ENCODE peak calls at places on chromosomes 4 and X, in six cellular contexts. S is lung, J is upper lobe of left lung, C is left ventricle myocardium inferior, X is heart left ventricle, A is suprapubic skin. U is an unnamed sample. For H3K4me1, the result is how much of the 10 kb centered on the place peaks cover.

GRCh38 chr4:24477919-24478318 is 106.4 kb downstream of the DHX15 start:
- DNase-seq in A (no peak), C (peak), X (peak), S (no peak), J (no peak), U (no peak)

GRCh38 chrX:133640161-133641015 is 225.1 kb upstream of the GPC4 start:
- DNase-seq in C (no peak), J (no peak), X (no peak), S (no peak), A (no peak), U (no peak)

GRCh38 chrX:133813991-133814390 is 171.4 kb downstream of the GPC3 start:
- DNase-seq in J (no peak), S (no peak), X (no peak), C (no peak), A (no peak), U (no peak)

GRCh38 chr4:88008624-88009235 is 1.3 kb downstream of the PKD2 start:
- DNase-seq in X (no peak), J (no peak), C (no peak), S (no peak), A (no peak), U (no peak)

GRCh38 chr4:87589531-87589930 is 18.8 kb upstream of the DSPP start:
- DNase-seq in X (no peak), C (no peak), J (no peak), S (no peak), A (no peak), U (no peak)

GRCh38 chrX:36199926-36200325 is 280.4 kb downstream of the CFAP47 start:
- DNase-seq in A (no peak), J (no peak), C (no peak), S (no peak), X (no peak), U (no peak)

GRCh38 chr4:151627491-151627890 is 133.3 kb downstream of the GATB start:
- DNase-seq in X (no peak), A (no peak), J (no peak), C (no peak), S (no peak), U (no peak)

GRCh38 chr4:47203593-47203992 is 172.2 kb downstream of the GABRB1 start:
- DNase-seq in X (no peak), S (no peak), C (no peak), A (no peak), J (no peak), U (no peak)

GRCh38 chr4:56388311-56388710 is 1.0 kb upstream of the AASDH start:
- DNase-seq in A (no peak), S (no peak), J (no peak), X (no peak), C (no peak), U (no peak)

GRCh38 chr4:56387023-56388001 is at the start of gene AASDH:
- DNase-seq in A (peak), X (peak), S (peak), J (peak), C (peak), U (peak)

GRCh38 chr4:56391270-56391669 is 4.0 kb upstream of the AASDH start:
- DNase-seq in X (no peak), C (no peak), S (no peak), J (no peak), A (no peak), U (no peak)

GRCh38 chr4:56389558-56389957 is 2.3 kb upstream of the AASDH start:
- DNase-seq in J (no peak), S (no peak), A (no peak), X (no peak), C (no peak), U (no peak)

GRCh38 chr4:56386091-56386490 is 1.2 kb downstream of the AASDH start:
- DNase-seq in X (no peak), C (no peak), J (no peak), A (no peak), S (no peak), U (no peak)
- H3K4me3 ChIP-seq in X (peak), C (peak), J (peak), A (peak), S (no peak), U (no peak)

GRCh38 chr4:127875791-127876190 is 4.9 kb upstream of the PLK4 start:
- DNase-seq in J (no peak), S (no peak), A (no peak), X (no peak), C (no peak), U (no peak)

GRCh38 chr4:127881565-127881869 is 824 bp downstream of the PLK4 start:
- DNase-seq in C (no peak), S (no peak), J (no peak), A (no peak), X (no peak), U (no peak)

DNA sequence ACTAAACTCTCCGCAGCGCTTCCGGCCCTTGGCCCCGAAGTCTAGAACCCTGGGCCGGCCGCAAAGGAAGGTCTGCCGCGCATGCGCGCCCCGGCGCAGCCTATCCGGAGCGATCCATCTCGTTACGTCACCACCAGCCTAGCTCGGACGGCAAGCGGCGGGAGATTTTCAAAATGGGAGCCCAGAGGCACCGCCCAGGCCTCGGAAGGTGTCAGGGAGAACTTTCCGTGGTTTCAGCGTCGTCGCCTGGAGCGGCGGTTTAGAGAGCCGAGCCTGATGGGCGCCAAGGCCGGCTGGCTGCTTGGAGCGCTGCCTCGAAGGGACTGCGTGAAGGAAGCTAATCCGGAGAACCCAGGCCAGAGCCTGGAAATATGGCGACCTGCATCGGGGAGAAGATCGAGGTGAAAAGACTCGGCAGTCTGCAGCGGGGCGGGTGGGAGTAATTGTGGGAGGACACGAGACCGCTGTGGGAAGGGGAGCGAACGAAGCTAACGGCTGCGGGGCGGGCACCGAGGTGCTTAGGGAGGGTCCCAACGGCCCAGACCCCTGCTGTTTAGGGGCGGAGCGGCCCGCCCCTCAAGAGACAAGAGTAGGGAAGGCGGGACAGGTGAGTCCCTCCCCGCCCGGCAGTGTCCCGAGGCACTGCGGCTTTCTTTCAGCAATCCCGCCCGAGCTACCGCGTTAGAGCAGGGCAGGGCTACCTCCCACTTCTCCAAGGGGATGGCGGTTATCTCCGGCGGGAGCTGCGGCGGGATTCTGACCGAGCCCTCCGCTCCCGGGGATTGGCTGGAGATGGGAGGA is at the start of gene PLK4:
- DNase-seq in A (peak), C (peak), S (peak), X (peak), J (peak), U (peak)
- H3K27ac ChIP-seq in A (peak), C (peak), S (peak), X (peak), J (peak), U (peak)

DNA sequence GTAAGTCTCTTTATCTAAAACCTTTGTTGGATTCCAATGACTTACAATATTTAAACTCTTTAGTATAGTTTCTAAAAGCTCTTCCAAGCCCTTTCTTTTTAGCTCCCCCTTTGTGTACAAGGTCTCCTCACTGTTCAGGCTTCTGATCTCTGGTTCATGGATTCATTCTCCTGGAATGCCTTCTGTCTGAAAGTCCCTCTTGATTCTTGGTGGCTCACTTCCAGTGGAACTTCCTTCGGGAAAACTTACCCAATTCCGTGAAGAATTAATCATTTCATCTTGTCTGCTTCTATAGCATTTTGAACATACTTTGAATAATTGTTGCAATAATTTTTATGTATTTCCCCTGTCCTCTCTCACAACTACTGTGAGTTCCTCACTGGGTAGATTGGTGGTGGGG is 3.6 kb downstream of the ARHGAP24 start:
- DNase-seq in X (no peak), C (no peak), A (no peak), J (no peak), S (no peak), U (no peak)
- H3K4me1 ChIP-seq in X (under half), C (under half), A (under half), J (under half), S (under half), U (under half)

GRCh38 chr4:157012781-157013180 is 41.2 kb upstream of the PDGFC start:
- DNase-seq in C (no peak), S (no peak), A (no peak), X (no peak), J (no peak), U (no peak)

GRCh38 chr4:157012296-157012695 is 40.7 kb upstream of the PDGFC start:
- DNase-seq in A (no peak), C (no peak), X (no peak), J (no peak), S (no peak), U (no peak)

GRCh38 chr4:157018920-157019490 is 47.4 kb upstream of the PDGFC start:
- DNase-seq in C (no peak), S (no peak), X (no peak), J (no peak), A (no peak), U (no peak)

GRCh38 chr4:157013656-157014055 is 42.1 kb upstream of the PDGFC start:
- DNase-seq in X (no peak), J (no peak), S (no peak), C (no peak), A (no peak), U (no peak)

DNA sequence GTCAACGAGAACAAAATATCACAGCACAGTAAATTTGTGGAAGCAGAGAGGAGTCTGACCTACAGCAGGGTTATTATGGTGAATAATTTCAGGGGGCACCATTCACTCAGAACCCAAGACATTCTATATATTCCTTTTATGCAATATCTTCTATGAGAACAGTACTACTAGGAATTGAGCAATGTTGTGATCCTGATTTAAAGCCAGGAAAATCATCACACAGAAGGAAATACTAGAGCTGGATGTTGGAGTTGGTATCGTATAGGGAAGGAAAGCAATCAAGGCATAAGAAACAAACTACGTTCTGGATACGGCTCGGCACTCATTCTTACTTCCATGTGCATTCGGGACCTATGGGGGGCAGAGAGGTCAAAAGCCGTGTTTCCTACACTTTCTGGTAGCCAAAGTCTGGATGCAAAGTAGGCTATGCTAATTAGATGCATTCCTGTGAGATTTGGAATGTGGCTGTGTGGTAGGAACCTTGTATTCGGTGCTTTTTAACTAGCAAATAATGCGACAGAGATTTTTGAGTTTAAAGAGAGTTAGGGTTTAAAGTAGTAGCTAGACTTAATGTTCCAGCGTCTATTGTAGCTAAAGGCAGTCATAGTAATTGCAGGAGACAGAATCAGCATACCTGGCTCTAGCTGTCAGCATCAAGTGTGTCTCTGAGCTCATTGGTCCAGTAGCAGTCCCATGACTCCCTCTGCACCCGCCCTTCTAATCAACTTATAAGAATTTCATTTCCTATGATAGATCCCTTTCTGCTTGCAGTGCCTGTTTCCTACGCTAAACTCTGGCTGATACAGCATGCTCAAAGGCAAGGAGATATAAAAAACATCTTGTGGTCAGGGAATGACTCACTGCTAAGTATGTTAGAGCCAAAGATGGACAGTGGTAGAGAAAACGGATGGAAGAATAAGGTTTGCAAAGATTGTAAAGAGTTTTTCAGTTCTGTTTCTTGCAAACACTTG is 43.3 kb upstream of the PDGFC start:
- DNase-seq in J (no peak), A (no peak), X (no peak), C (no peak), S (no peak), U (no peak)
- H3K4me3 ChIP-seq in J (no peak), A (no peak), X (no peak), C (no peak), S (no peak), U (no peak)

GRCh38 chr4:3415471-3416141 is 26.2 kb upstream of the HGFAC start:
- DNase-seq in J (no peak), A (peak), X (no peak), C (no peak), S (no peak), U (no peak)

GRCh38 chr4:3416821-3417221 is 24.9 kb upstream of the HGFAC start:
- DNase-seq in A (peak), X (no peak), C (peak), S (no peak), J (peak), U (no peak)

GRCh38 chr4:3416270-3416669 is 25.5 kb upstream of the HGFAC start:
- DNase-seq in J (no peak), A (peak), X (no peak), C (no peak), S (no peak), U (no peak)

GRCh38 chr4:3418029-3418762 is 23.6 kb upstream of the HGFAC start:
- DNase-seq in X (no peak), A (peak), S (no peak), J (no peak), C (peak), U (peak)

DNA sequence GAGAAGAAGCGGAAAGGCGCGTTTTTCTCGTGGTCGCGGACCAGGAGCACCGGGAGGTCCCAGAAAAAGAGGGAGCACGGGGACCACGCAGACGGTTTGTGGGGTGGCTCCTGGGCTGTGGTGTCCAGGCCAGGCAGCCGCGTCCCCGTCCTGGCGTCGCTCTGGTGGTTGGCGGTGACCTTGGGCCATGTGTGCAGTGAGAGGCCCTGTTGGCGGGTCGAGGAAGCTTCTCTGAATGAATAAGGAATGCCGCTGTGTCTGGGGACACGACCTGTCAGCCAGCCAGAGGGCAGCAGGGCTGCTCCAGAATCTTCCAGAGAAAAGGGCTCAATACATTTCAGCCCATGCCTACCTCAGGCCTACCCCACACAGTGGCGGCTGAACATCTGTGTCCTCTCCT is 24.3 kb upstream of the HGFAC start:
- DNase-seq in A (peak), S (no peak), X (no peak), C (peak), J (no peak), U (no peak)
- H3K27ac ChIP-seq in A (no peak), S (no peak), X (no peak), C (no peak), J (no peak), U (no peak)

GRCh38 chr4:76195326-76195725 is 18.3 kb downstream of the SCARB2 start:
- DNase-seq in C (no peak), A (no peak), X (no peak), J (no peak), S (no peak), U (no peak)
- H3K4me1 ChIP-seq in C (half or more), A (half or more), X (half or more), J (half or more), S (half or more), U (under half)

DNA sequence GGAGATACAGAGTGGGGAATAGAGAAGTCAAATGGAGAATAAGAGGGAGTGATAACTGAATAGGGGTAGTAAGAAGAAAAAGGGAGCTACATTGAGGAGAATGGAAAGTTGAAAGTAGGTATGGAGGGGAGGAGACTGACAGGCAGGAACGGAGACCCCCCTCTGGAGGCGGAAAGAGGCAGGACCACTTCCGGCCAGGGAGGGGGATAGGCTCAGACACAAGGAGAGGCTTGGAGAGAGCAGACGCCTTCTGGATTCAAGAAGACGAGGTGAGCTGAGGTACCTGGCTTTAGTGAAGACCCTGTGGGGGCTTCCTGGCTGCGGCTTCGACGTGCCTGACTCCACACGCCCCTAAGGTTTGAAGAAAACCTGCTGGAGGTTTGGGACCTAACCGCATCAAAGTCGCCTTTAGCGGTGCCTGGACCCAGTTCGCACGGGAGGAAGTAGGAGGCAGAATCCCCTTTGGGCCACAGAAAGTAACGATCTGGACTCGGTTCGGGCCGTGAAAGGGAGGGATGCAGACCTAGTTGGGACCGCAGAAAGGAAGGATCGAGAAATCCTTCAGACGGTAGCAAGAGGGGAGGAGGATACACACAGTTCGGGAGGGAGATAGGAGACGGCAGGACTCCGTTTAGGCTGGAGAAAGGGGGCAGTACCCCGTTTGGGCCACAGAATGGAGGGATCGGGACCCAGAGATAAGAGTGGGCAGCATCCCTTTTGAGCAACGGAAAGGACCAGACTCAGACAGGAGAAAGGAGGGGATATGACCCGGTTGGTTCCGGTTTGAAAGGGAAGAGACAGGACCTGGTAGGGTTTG is at the start of gene TRO:
- DNase-seq in J (no peak), S (no peak), X (no peak), C (no peak), A (no peak), U (peak)
- H3K4me3 ChIP-seq in J (peak), S (peak), X (peak), C (peak), A (peak), U (peak)

GRCh38 chr4:53326535-53326934 is 39.3 kb downstream of the SCFD2 start:
- DNase-seq in S (no peak), C (no peak), J (no peak), A (no peak), X (no peak), U (no peak)

GRCh38 chr4:53321988-53322289 is 43.9 kb downstream of the SCFD2 start:
- DNase-seq in C (no peak), X (no peak), J (no peak), S (no peak), A (no peak), U (no peak)

GRCh38 chr4:53322696-53323095 is 43.2 kb downstream of the SCFD2 start:
- DNase-seq in A (no peak), C (no peak), X (no peak), S (no peak), J (no peak), U (no peak)

GRCh38 chr4:53321151-53321987 is 44.5 kb downstream of the SCFD2 start:
- DNase-seq in X (no peak), J (no peak), C (no peak), A (no peak), S (no peak), U (no peak)
- H3K27ac ChIP-seq in X (peak), J (peak), C (peak), A (peak), S (peak), U (no peak)

GRCh38 chr4:143356493-143356892 is 19.8 kb downstream of the GAB1 start:
- DNase-seq in J (no peak), C (no peak), S (no peak), X (no peak), A (no peak), U (no peak)

GRCh38 chr4:143353797-143354196 is 17.1 kb downstream of the GAB1 start:
- DNase-seq in C (no peak), A (no peak), J (no peak), S (no peak), X (no peak), U (no peak)

GRCh38 chr4:143355540-143356217 is 19.0 kb downstream of the GAB1 start:
- DNase-seq in A (no peak), J (no peak), S (no peak), C (no peak), X (no peak), U (no peak)

GRCh38 chr4:143352720-143353119 is 16.0 kb downstream of the GAB1 start:
- DNase-seq in X (no peak), J (no peak), C (no peak), A (no peak), S (no peak), U (no peak)

DNA sequence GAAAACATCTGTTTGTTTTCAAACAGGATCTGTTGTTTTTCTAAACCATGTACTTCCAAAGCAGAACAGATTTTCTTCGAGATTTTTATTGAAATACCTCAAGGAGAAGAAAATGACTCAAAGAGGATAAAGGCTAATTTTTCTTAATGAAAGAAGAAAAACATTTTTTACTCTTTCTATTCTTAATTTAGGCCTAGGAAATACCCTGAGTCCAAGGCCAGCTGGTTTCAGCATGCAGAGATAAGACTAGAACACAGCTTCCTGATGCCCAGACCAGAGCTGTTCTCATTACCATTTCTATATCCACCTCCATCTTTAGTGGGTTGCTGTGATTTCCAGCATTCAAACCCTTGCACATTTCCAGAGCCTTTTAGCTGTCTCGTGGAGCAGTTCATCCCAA is 18.3 kb downstream of the GAB1 start:
- DNase-seq in S (no peak), J (no peak), X (no peak), A (no peak), C (no peak), U (no peak)
- H3K4me1 ChIP-seq in S (under half), J (under half), X (half or more), A (half or more), C (under half), U (under half)

GRCh38 chr4:2948895-2949781 is 14.1 kb downstream of the NOP14 start:
- DNase-seq in X (peak), A (no peak), C (no peak), S (no peak), J (no peak), U (no peak)
- H3K4me3 ChIP-seq in X (no peak), A (no peak), C (no peak), S (no peak), J (no peak), U (no peak)

U was measured in CD8-positive, alpha-beta memory T cell.